ENCODE peak calls at places on chromosomes 2 and 18, in eight cellular contexts. One of them, this sample, is unnamed.

GRCh38 chr2:237540823-237541222 is 25.6 kb upstream of the PRLH start:
- DNase-seq in right atrium auricular region: peak
- DNase-seq in Panc1: no peak
- DNase-seq in GM12865: peak
- DNase-seq in neural progenitor cell: no peak
- DNase-seq in brain microvascular endothelial cell: peak
- DNase-seq in CD4-positive, alpha-beta T cell: no peak
- DNase-seq in mesothelial cell of epicardium: no peak
- DNase-seq in this sample: no peak

GRCh38 chr2:74008761-74009395 is 24.2 kb downstream of the TET3 start:
- DNase-seq in right atrium auricular region: no peak
- DNase-seq in Panc1: no peak
- DNase-seq in GM12865: no peak
- DNase-seq in neural progenitor cell: peak
- DNase-seq in brain microvascular endothelial cell: no peak
- DNase-seq in CD4-positive, alpha-beta T cell: no peak
- DNase-seq in mesothelial cell of epicardium: no peak
- DNase-seq in this sample: no peak

GRCh38 chr2:70084973-70085710 is 2.1 kb upstream of the PCBP1 start:
- DNase-seq in right atrium auricular region: no peak
- DNase-seq in Panc1: no peak
- DNase-seq in GM12865: peak
- DNase-seq in neural progenitor cell: no peak
- DNase-seq in brain microvascular endothelial cell: no peak
- DNase-seq in CD4-positive, alpha-beta T cell: peak
- DNase-seq in mesothelial cell of epicardium: peak
- DNase-seq in this sample: peak

GRCh38 chr2:216694201-216694825 is 1.0 kb downstream of the IGFBP5 start:
- DNase-seq in right atrium auricular region: no peak
- DNase-seq in Panc1: no peak
- DNase-seq in GM12865: no peak
- DNase-seq in neural progenitor cell: peak
- DNase-seq in brain microvascular endothelial cell: peak
- DNase-seq in CD4-positive, alpha-beta T cell: no peak
- DNase-seq in mesothelial cell of epicardium: peak
- DNase-seq in this sample: no peak

GRCh38 chr18:36776650-36777049 is 52.2 kb downstream of the TPGS2 start:
- DNase-seq in right atrium auricular region: no peak
- DNase-seq in Panc1: no peak
- DNase-seq in GM12865: no peak
- DNase-seq in neural progenitor cell: no peak
- DNase-seq in brain microvascular endothelial cell: no peak
- DNase-seq in CD4-positive, alpha-beta T cell: no peak
- DNase-seq in mesothelial cell of epicardium: no peak
- DNase-seq in this sample: no peak

GRCh38 chr18:13726972-13727331 is 479 bp downstream of the RNMT start:
- DNase-seq in right atrium auricular region: peak
- DNase-seq in Panc1: no peak
- DNase-seq in GM12865: peak
- DNase-seq in neural progenitor cell: peak
- DNase-seq in brain microvascular endothelial cell: peak
- DNase-seq in CD4-positive, alpha-beta T cell: peak
- DNase-seq in mesothelial cell of epicardium: no peak
- DNase-seq in this sample: no peak

GRCh38 chr18:35513181-35513932 is 15.6 kb upstream of the INO80C start:
- DNase-seq in right atrium auricular region: peak
- DNase-seq in Panc1: peak
- DNase-seq in GM12865: no peak
- DNase-seq in neural progenitor cell: peak
- DNase-seq in brain microvascular endothelial cell: peak
- DNase-seq in CD4-positive, alpha-beta T cell: no peak
- DNase-seq in mesothelial cell of epicardium: no peak
- DNase-seq in this sample: no peak

GRCh38 chr2:121491566-121491965 is 39.1 kb upstream of the RNU4ATAC start:
- DNase-seq in right atrium auricular region: no peak
- DNase-seq in Panc1: no peak
- DNase-seq in GM12865: no peak
- DNase-seq in neural progenitor cell: no peak
- DNase-seq in brain microvascular endothelial cell: no peak
- DNase-seq in CD4-positive, alpha-beta T cell: no peak
- DNase-seq in mesothelial cell of epicardium: no peak
- DNase-seq in this sample: no peak

GRCh38 chr18:74459877-74460276 is 2.8 kb upstream of the DIPK1C start:
- DNase-seq in right atrium auricular region: no peak
- DNase-seq in Panc1: no peak
- DNase-seq in GM12865: no peak
- DNase-seq in neural progenitor cell: peak
- DNase-seq in brain microvascular endothelial cell: no peak
- DNase-seq in CD4-positive, alpha-beta T cell: no peak
- DNase-seq in mesothelial cell of epicardium: peak
- DNase-seq in this sample: no peak

GRCh38 chr18:65752625-65753325 is 2.0 kb downstream of the CDH7 start:
- DNase-seq in right atrium auricular region: no peak
- DNase-seq in Panc1: no peak
- DNase-seq in GM12865: no peak
- DNase-seq in neural progenitor cell: no peak
- DNase-seq in brain microvascular endothelial cell: no peak
- DNase-seq in CD4-positive, alpha-beta T cell: no peak
- DNase-seq in mesothelial cell of epicardium: no peak
- DNase-seq in this sample: no peak

GRCh38 chr2:52818958-52819357 is 948.6 kb upstream of the CHAC2 start:
- DNase-seq in right atrium auricular region: no peak
- DNase-seq in Panc1: no peak
- DNase-seq in GM12865: no peak
- DNase-seq in neural progenitor cell: no peak
- DNase-seq in brain microvascular endothelial cell: no peak
- DNase-seq in CD4-positive, alpha-beta T cell: no peak
- DNase-seq in mesothelial cell of epicardium: no peak
- DNase-seq in this sample: no peak

GRCh38 chr2:241975593-241976284 is 106.2 kb downstream of the RTP5 start:
- DNase-seq in right atrium auricular region: no peak
- DNase-seq in Panc1: no peak
- DNase-seq in GM12865: no peak
- DNase-seq in neural progenitor cell: no peak
- DNase-seq in brain microvascular endothelial cell: no peak
- DNase-seq in CD4-positive, alpha-beta T cell: no peak
- DNase-seq in mesothelial cell of epicardium: no peak
- DNase-seq in this sample: no peak

GRCh38 chr2:130824492-130825061 is 12.1 kb upstream of the ARHGEF4 start:
- DNase-seq in right atrium auricular region: no peak
- DNase-seq in Panc1: no peak
- DNase-seq in GM12865: peak
- DNase-seq in neural progenitor cell: no peak
- DNase-seq in brain microvascular endothelial cell: peak
- DNase-seq in CD4-positive, alpha-beta T cell: peak
- DNase-seq in mesothelial cell of epicardium: no peak
- DNase-seq in this sample: no peak

GRCh38 chr18:23191232-23191631 is 55.9 kb downstream of the CABLES1 start:
- DNase-seq in right atrium auricular region: no peak
- DNase-seq in Panc1: no peak
- DNase-seq in GM12865: no peak
- DNase-seq in neural progenitor cell: no peak
- DNase-seq in brain microvascular endothelial cell: no peak
- DNase-seq in CD4-positive, alpha-beta T cell: no peak
- DNase-seq in mesothelial cell of epicardium: no peak
- DNase-seq in this sample: no peak

GRCh38 chr2:117091026-117091425 is 723.5 kb upstream of the DDX18 start:
- DNase-seq in right atrium auricular region: no peak
- DNase-seq in Panc1: no peak
- DNase-seq in GM12865: no peak
- DNase-seq in neural progenitor cell: no peak
- DNase-seq in brain microvascular endothelial cell: no peak
- DNase-seq in CD4-positive, alpha-beta T cell: no peak
- DNase-seq in mesothelial cell of epicardium: no peak
- DNase-seq in this sample: no peak

GRCh38 chr18:13629841-13630747 is 96.3 kb downstream of the FAM210A start:
- DNase-seq in right atrium auricular region: no peak
- DNase-seq in Panc1: peak
- DNase-seq in GM12865: peak
- DNase-seq in neural progenitor cell: peak
- DNase-seq in brain microvascular endothelial cell: peak
- DNase-seq in CD4-positive, alpha-beta T cell: no peak
- DNase-seq in mesothelial cell of epicardium: peak
- DNase-seq in this sample: no peak

GRCh38 chr2:198499539-198499938 is 695.1 kb downstream of the PLCL1 start:
- DNase-seq in right atrium auricular region: no peak
- DNase-seq in Panc1: no peak
- DNase-seq in GM12865: no peak
- DNase-seq in neural progenitor cell: peak
- DNase-seq in brain microvascular endothelial cell: no peak
- DNase-seq in CD4-positive, alpha-beta T cell: no peak
- DNase-seq in mesothelial cell of epicardium: no peak
- DNase-seq in this sample: no peak

GRCh38 chr2:143936758-143937562 is 583.0 kb downstream of the ZEB2 start:
- DNase-seq in right atrium auricular region: no peak
- DNase-seq in Panc1: no peak
- DNase-seq in GM12865: peak
- DNase-seq in neural progenitor cell: peak
- DNase-seq in brain microvascular endothelial cell: no peak
- DNase-seq in CD4-positive, alpha-beta T cell: no peak
- DNase-seq in mesothelial cell of epicardium: peak
- DNase-seq in this sample: peak

DNA sequence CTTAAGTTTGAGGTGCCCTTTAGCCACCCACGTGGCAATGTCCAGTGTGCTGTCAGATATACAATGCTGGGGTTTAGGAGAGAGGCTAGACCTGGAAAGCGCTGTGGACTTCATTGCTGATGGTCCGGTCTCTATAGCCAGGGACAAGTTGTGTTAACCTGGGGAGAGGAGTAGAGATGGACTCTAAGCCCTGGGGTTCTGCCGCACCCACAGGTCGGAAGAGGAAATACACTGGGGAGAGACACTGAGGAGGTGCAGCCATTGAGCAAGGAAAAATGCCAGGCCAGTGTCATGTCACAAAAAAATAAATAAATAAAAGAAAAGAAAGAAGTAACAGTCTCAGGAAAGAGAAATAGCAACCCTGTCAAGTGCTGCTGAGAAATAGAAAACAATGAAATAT is 106.9 kb upstream of the CBLN2 start:
- DNase-seq in right atrium auricular region: no peak
- DNase-seq in Panc1: no peak
- DNase-seq in GM12865: no peak
- DNase-seq in neural progenitor cell: no peak
- DNase-seq in brain microvascular endothelial cell: no peak
- DNase-seq in CD4-positive, alpha-beta T cell: no peak
- DNase-seq in mesothelial cell of epicardium: no peak
- DNase-seq in this sample: no peak
- TF ChIP-seq CTCF in right atrium auricular region: no peak
- TF ChIP-seq CTCF in Panc1: no peak
- TF ChIP-seq CTCF in GM12865: no peak
- TF ChIP-seq CTCF in neural progenitor cell: no peak
- TF ChIP-seq CTCF in brain microvascular endothelial cell: no peak
- TF ChIP-seq CTCF in CD4-positive, alpha-beta T cell: no peak
- TF ChIP-seq CTCF in mesothelial cell of epicardium: no peak
- TF ChIP-seq CTCF in this sample: no peak

GRCh38 chr2:218956039-218956438 is 3.4 kb upstream of the CDK5R2 start:
- DNase-seq in right atrium auricular region: no peak
- DNase-seq in Panc1: no peak
- DNase-seq in GM12865: no peak
- DNase-seq in neural progenitor cell: no peak
- DNase-seq in brain microvascular endothelial cell: no peak
- DNase-seq in CD4-positive, alpha-beta T cell: no peak
- DNase-seq in mesothelial cell of epicardium: no peak
- DNase-seq in this sample: no peak

GRCh38 chr2:218952160-218952559 is 7.3 kb upstream of the CDK5R2 start:
- DNase-seq in right atrium auricular region: no peak
- DNase-seq in Panc1: no peak
- DNase-seq in GM12865: no peak
- DNase-seq in neural progenitor cell: no peak
- DNase-seq in brain microvascular endothelial cell: no peak
- DNase-seq in CD4-positive, alpha-beta T cell: no peak
- DNase-seq in mesothelial cell of epicardium: no peak
- DNase-seq in this sample: no peak

GRCh38 chr2:218954541-218955300 is 4.7 kb upstream of the CDK5R2 start:
- DNase-seq in right atrium auricular region: no peak
- DNase-seq in Panc1: no peak
- DNase-seq in GM12865: no peak
- DNase-seq in neural progenitor cell: no peak
- DNase-seq in brain microvascular endothelial cell: no peak
- DNase-seq in CD4-positive, alpha-beta T cell: no peak
- DNase-seq in mesothelial cell of epicardium: no peak
- DNase-seq in this sample: no peak

GRCh38 chr2:218957685-218958084 is 1.8 kb upstream of the CDK5R2 start:
- DNase-seq in right atrium auricular region: no peak
- DNase-seq in Panc1: no peak
- DNase-seq in GM12865: no peak
- DNase-seq in neural progenitor cell: no peak
- DNase-seq in brain microvascular endothelial cell: no peak
- DNase-seq in CD4-positive, alpha-beta T cell: no peak
- DNase-seq in mesothelial cell of epicardium: no peak
- DNase-seq in this sample: no peak

GRCh38 chr2:218953366-218953954 is 6.0 kb upstream of the CDK5R2 start:
- DNase-seq in right atrium auricular region: no peak
- DNase-seq in Panc1: no peak
- DNase-seq in GM12865: no peak
- DNase-seq in neural progenitor cell: peak
- DNase-seq in brain microvascular endothelial cell: no peak
- DNase-seq in CD4-positive, alpha-beta T cell: no peak
- DNase-seq in mesothelial cell of epicardium: no peak
- DNase-seq in this sample: no peak
- TF ChIP-seq CTCF in right atrium auricular region: no peak
- TF ChIP-seq CTCF in Panc1: peak
- TF ChIP-seq CTCF in GM12865: no peak
- TF ChIP-seq CTCF in neural progenitor cell: peak
- TF ChIP-seq CTCF in brain microvascular endothelial cell: peak
- TF ChIP-seq CTCF in CD4-positive, alpha-beta T cell: no peak
- TF ChIP-seq CTCF in mesothelial cell of epicardium: no peak
- TF ChIP-seq CTCF in this sample: no peak

DNA sequence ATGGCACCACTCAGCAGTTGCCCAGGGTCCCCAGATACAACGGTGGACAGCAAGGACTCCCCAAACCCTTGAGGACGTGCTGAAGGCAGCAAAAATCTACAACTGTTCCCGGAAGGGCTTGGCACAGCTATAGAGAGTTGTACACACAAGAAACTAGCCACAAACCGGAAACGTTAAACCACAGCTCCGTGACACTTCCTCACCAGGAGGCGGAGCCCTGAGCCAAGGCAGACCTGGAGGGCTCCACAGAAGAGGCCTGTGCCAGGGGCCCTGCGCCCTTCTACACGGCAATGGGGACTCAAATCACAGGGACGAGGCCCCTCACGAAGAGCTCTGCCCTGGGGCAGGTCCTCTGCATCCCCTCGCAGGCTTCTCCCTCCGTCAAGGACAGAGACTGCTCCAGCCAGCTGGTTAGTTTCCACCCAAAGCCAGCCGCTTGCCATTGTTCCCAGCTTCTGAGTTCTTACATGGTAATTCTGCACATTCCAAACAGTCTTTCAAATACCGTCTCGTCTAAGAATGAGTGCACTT is 133.3 kb downstream of the HDAC4 start:
- DNase-seq in right atrium auricular region: peak
- DNase-seq in Panc1: no peak
- DNase-seq in GM12865: peak
- DNase-seq in neural progenitor cell: peak
- DNase-seq in brain microvascular endothelial cell: peak
- DNase-seq in CD4-positive, alpha-beta T cell: peak
- DNase-seq in mesothelial cell of epicardium: no peak
- DNase-seq in this sample: peak
- TF ChIP-seq CTCF in right atrium auricular region: no peak
- TF ChIP-seq CTCF in Panc1: no peak
- TF ChIP-seq CTCF in GM12865: peak
- TF ChIP-seq CTCF in neural progenitor cell: no peak
- TF ChIP-seq CTCF in brain microvascular endothelial cell: peak
- TF ChIP-seq CTCF in CD4-positive, alpha-beta T cell: peak
- TF ChIP-seq CTCF in mesothelial cell of epicardium: no peak
- TF ChIP-seq CTCF in this sample: no peak

GRCh38 chr18:66819235-66819634 is 215.3 kb upstream of the CDH19 start:
- DNase-seq in right atrium auricular region: no peak
- DNase-seq in Panc1: no peak
- DNase-seq in GM12865: no peak
- DNase-seq in neural progenitor cell: no peak
- DNase-seq in brain microvascular endothelial cell: no peak
- DNase-seq in CD4-positive, alpha-beta T cell: no peak
- DNase-seq in mesothelial cell of epicardium: no peak
- DNase-seq in this sample: no peak
- TF ChIP-seq CTCF in right atrium auricular region: no peak
- TF ChIP-seq CTCF in Panc1: no peak
- TF ChIP-seq CTCF in GM12865: peak
- TF ChIP-seq CTCF in neural progenitor cell: peak
- TF ChIP-seq CTCF in brain microvascular endothelial cell: peak
- TF ChIP-seq CTCF in CD4-positive, alpha-beta T cell: no peak
- TF ChIP-seq CTCF in mesothelial cell of epicardium: peak
- TF ChIP-seq CTCF in this sample: no peak